ENCODE peak calls at places on chromosomes 3 and 15, in four cellular contexts. S, L, V and B are unnamed samples.

GRCh38 chr3:27666277-27666676 is 55.8 kb downstream of the EOMES start:
- DNase-seq in S (no peak), L (no peak), V (no peak), B (no peak)

GRCh38 chr3:13552855-13553652 is 4.1 kb downstream of the FBLN2 start:
- DNase-seq in S (no peak), L (no peak), V (no peak), B (no peak)

GRCh38 chr3:39453134-39453533 is 14.3 kb upstream of the MOBP start:
- DNase-seq in S (no peak), L (no peak), V (no peak), B (no peak)

GRCh38 chr15:81939604-81940440 is 106.0 kb downstream of the MEX3B start:
- DNase-seq in S (peak; percentile 37), L (no peak), V (no peak), B (no peak)

GRCh38 chr15:48380183-48380582 is 49.0 kb downstream of the DUT start:
- DNase-seq in S (no peak), L (no peak), V (no peak), B (no peak)

GRCh38 chr3:191151653-191152052 is 47.4 kb upstream of the OSTN start:
- DNase-seq in S (no peak), L (no peak), V (no peak), B (no peak)

GRCh38 chr15:43318990-43319771 is 11.2 kb downstream of the LCMT2 start:
- DNase-seq in S (no peak), L (no peak), V (no peak), B (no peak)

GRCh38 chr15:87045741-87046140 is 966.1 kb downstream of the AGBL1 start:
- DNase-seq in S (no peak), L (no peak), V (no peak), B (no peak)

GRCh38 chr3:23685484-23686258 is 120.1 kb upstream of the UBE2E1 start:
- DNase-seq in S (peak; percentile 93), L (no peak), V (peak; percentile 98), B (peak; percentile 67)

GRCh38 chr15:101613130-101614000 is 38.8 kb downstream of the TM2D3 start:
- DNase-seq in S (peak; percentile 36), L (no peak), V (no peak), B (peak; percentile 74)

GRCh38 chr15:57606816-57607215 is 15.1 kb downstream of the MYZAP start:
- DNase-seq in S (no peak), L (no peak), V (no peak), B (no peak)

GRCh38 chr3:136955813-136956212 is 2.0 kb upstream of the IL20RB start:
- DNase-seq in S (peak; percentile 92), L (no peak), V (no peak), B (no peak)

GRCh38 chr3:23728651-23729117 is 77.1 kb upstream of the UBE2E1 start:
- DNase-seq in S (no peak), L (no peak), V (no peak), B (no peak)

GRCh38 chr3:29283297-29283681 is 2.4 kb downstream of the RBMS3 start:
- DNase-seq in S (no peak), L (no peak), V (no peak), B (no peak)

GRCh38 chr15:46146915-46147314 is 512.1 kb downstream of the SQOR start:
- DNase-seq in S (no peak), L (no peak), V (no peak), B (no peak)

GRCh38 chr15:70111203-70112017 is 13.7 kb upstream of the TLE3 start:
- DNase-seq in S (peak; percentile 67), L (no peak), V (peak; percentile 39), B (no peak)

GRCh38 chr3:147324356-147324755 is 82.0 kb downstream of the ZIC4 start:
- DNase-seq in S (no peak), L (no peak), V (no peak), B (no peak)

GRCh38 chr3:51642462-51642861 is 28.6 kb upstream of the TEX264 start:
- DNase-seq in S (no peak), L (no peak), V (no peak), B (no peak)

GRCh38 chr15:34628577-34629152 is 45.2 kb upstream of the GOLGA8B start:
- DNase-seq in S (no peak), L (no peak), V (no peak), B (no peak)

GRCh38 chr3:86109434-86109833 is 881.5 kb downstream of the VGLL3 start:
- DNase-seq in S (no peak), L (no peak), V (no peak), B (no peak)

GRCh38 chr15:75578206-75578947 is 738 bp downstream of the PTPN9 start:
- DNase-seq in S (no peak), L (no peak), V (no peak), B (peak; percentile 48)

GRCh38 chr15:26759991-26760390 is 12.9 kb downstream of the GABRB3 start:
- DNase-seq in S (peak; percentile 74), L (no peak), V (no peak), B (no peak)

GRCh38 chr15:80712956-80713355 is 17.8 kb downstream of the ABHD17C start:
- DNase-seq in S (no peak), L (no peak), V (no peak), B (no peak)

GRCh38 chr3:103786296-103786695 is 1351.5 kb downstream of the ZPLD1 start:
- DNase-seq in S (peak; percentile 48), L (no peak), V (no peak), B (no peak)

GRCh38 chr15:43769584-43770228 is 7.1 kb downstream of the ELL3 start:
- DNase-seq in S (peak; percentile 42), L (no peak), V (no peak), B (peak; percentile 81)

GRCh38 chr3:128278761-128279593 is 125.7 kb downstream of the EEFSEC start:
- DNase-seq in S (peak; percentile 95), L (no peak), V (peak; percentile 60), B (peak; percentile 21)

GRCh38 chr15:54481819-54482218 is 503.6 kb downstream of the UNC13C start:
- DNase-seq in S (no peak), L (no peak), V (no peak), B (no peak)

GRCh38 chr15:70535071-70535954 is 228.0 kb downstream of the UACA start:
- DNase-seq in S (no peak), L (no peak), V (no peak), B (no peak)